ENCODE peak calls at places on chromosomes 5 and 9, in eight cellular contexts. V, D, H, S, T, U, L and O are unnamed samples.

GRCh38 chr9:129568560-129569505 is 52.1 kb downstream of the C9orf50 start:
- DNase-seq in H (no peak), V (peak; percentile 82), T (peak; percentile 58), U (no peak), D (peak; percentile 76), L (no peak), S (no peak), O (peak; percentile 40)

GRCh38 chr5:65072836-65073620 is 304.3 kb downstream of the CWC27 start:
- DNase-seq in U (no peak), D (no peak), T (no peak), V (no peak), L (no peak), S (no peak), H (no peak), O (no peak)

GRCh38 chr5:132011561-132012384 is at the start of gene ACSL6:
- DNase-seq in V (no peak), D (peak; percentile 16), S (peak; percentile 73), H (no peak), T (peak; percentile 69), U (peak; percentile 61), L (no peak), O (no peak)

GRCh38 chr5:16855475-16855874 is 80.6 kb downstream of the MYO10 start:
- DNase-seq in L (no peak), S (no peak), V (peak; percentile 17), U (no peak), D (no peak), H (no peak), T (no peak), O (no peak)

GRCh38 chr5:145347026-145347616 is 488.0 kb downstream of the PRELID2 start:
- DNase-seq in S (no peak), H (peak; percentile 63), U (no peak), V (no peak), T (no peak), D (peak; percentile 25), L (no peak), O (no peak)

GRCh38 chr5:120678279-120678678 is 214.2 kb downstream of the PRR16 start:
- DNase-seq in S (no peak), U (no peak), T (no peak), V (no peak), H (no peak), L (no peak), D (no peak), O (no peak)

GRCh38 chr5:9170026-9170425 is 375.8 kb downstream of the SEMA5A start:
- DNase-seq in D (no peak), H (no peak), L (no peak), V (no peak), T (no peak), U (no peak), S (no peak), O (no peak)

GRCh38 chr9:114777841-114778240 is 28.0 kb downstream of the TNFSF15 start:
- DNase-seq in H (no peak), U (no peak), S (no peak), V (no peak), L (peak; percentile 64), T (no peak), D (no peak), O (no peak)

GRCh38 chr9:6645153-6646027 is at the start of gene GLDC:
- DNase-seq in L (peak; percentile 32), V (peak; percentile 76), U (peak; percentile 53), T (peak; percentile 53), H (no peak), S (peak; percentile 63), D (no peak), O (peak; percentile 55)

GRCh38 chr9:89837152-89837551 is 232.3 kb downstream of the GADD45G start:
- DNase-seq in U (no peak), T (no peak), S (no peak), L (no peak), V (peak; percentile 8), D (no peak), H (no peak), O (no peak)

GRCh38 chr9:95793924-95794828 is 81.3 kb upstream of the ERCC6L2 start:
- DNase-seq in S (no peak), D (peak; percentile 10), H (no peak), V (no peak), T (no peak), L (no peak), U (no peak), O (no peak)

GRCh38 chr5:93967923-93968322 is 226.5 kb upstream of the POU5F2 start:
- DNase-seq in D (no peak), T (no peak), S (no peak), H (no peak), U (no peak), L (no peak), V (no peak), O (no peak)

GRCh38 chr9:33186457-33187168 is 19.5 kb upstream of the B4GALT1 start:
- DNase-seq in D (no peak), L (no peak), T (no peak), H (no peak), S (no peak), U (no peak), V (no peak), O (no peak)

GRCh38 chr9:94912700-94913249 is 186.3 kb downstream of the AOPEP start:
- DNase-seq in U (no peak), V (no peak), T (no peak), L (no peak), H (no peak), D (peak; percentile 83), S (no peak), O (no peak)

GRCh38 chr9:88732128-88732527 is 197.2 kb downstream of the NXNL2 start:
- DNase-seq in L (no peak), U (no peak), T (no peak), S (no peak), H (no peak), D (no peak), V (no peak), O (no peak)

GRCh38 chr5:76386360-76386759 is 16.7 kb upstream of the IQGAP2 start:
- DNase-seq in T (no peak), H (no peak), S (no peak), V (peak; percentile 92), D (no peak), U (no peak), L (no peak), O (no peak)

GRCh38 chr9:34635556-34635955 is 2.0 kb downstream of the SIGMAR1 start:
- DNase-seq in H (no peak), L (no peak), T (no peak), U (no peak), D (no peak), V (no peak), S (no peak), O (no peak)

GRCh38 chr9:137672907-137673791 is 54.3 kb downstream of the EHMT1 start:
- DNase-seq in L (peak; percentile 47), H (peak; percentile 88), D (peak; percentile 61), S (no peak), T (peak; percentile 38), V (peak; percentile 60), U (no peak), O (peak; percentile 31)

GRCh38 chr9:107638922-107639321 is 149.4 kb upstream of the KLF4 start:
- DNase-seq in L (no peak), H (no peak), U (no peak), D (no peak), T (no peak), V (peak; percentile 60), S (no peak), O (no peak)

GRCh38 chr9:121299467-121300282 is 31.7 kb downstream of the GSN start:
- DNase-seq in S (peak; percentile 68), T (peak; percentile 71), V (peak; percentile 52), D (peak; percentile 36), H (no peak), L (no peak), U (no peak), O (peak; percentile 41)

GRCh38 chr9:79889325-79889724 is 317.6 kb downstream of the TLE4 start:
- DNase-seq in D (no peak), S (no peak), V (no peak), U (no peak), T (no peak), L (no peak), H (no peak), O (no peak)

GRCh38 chr5:65100846-65101678 is 332.3 kb downstream of the CWC27 start:
- DNase-seq in S (no peak), V (peak; percentile 51), U (no peak), H (peak; percentile 52), L (peak; percentile 28), D (peak; percentile 69), T (peak; percentile 4), O (no peak)

GRCh38 chr5:115624994-115625393 is 842 bp downstream of the TMED7 start:
- DNase-seq in T (no peak), H (peak; percentile 53), U (no peak), D (no peak), S (no peak), V (no peak), L (no peak), O (no peak)

GRCh38 chr9:110110154-110110553 is 97.8 kb downstream of the C9orf152 start:
- DNase-seq in H (no peak), S (no peak), U (no peak), L (no peak), V (no peak), D (no peak), T (no peak), O (no peak)